ENCODE peak calls at places on chromosomes 5 and 9, in six cellular contexts. R is endothelial cell, L is GM20000, B is GM12864, X is AG10803, F is activated B cell treated with CpG ODN at 0.5 μM for 24 hours. I is an unnamed sample.

GRCh38 chr9:92592946-92593860 is 57.4 kb upstream of the ECM2 start:
- DNase-seq in R (no peak), L (no peak), B (no peak), X (peak), F (no peak), I (no peak)

GRCh38 chr9:133114886-133115603 is 6.0 kb downstream of the RALGDS start:
- DNase-seq in R (no peak), L (no peak), B (no peak), X (no peak), F (no peak), I (no peak)

GRCh38 chr5:88787856-88788255 is 95.1 kb downstream of the MEF2C start:
- DNase-seq in R (no peak), L (no peak), B (no peak), X (no peak), F (no peak), I (no peak)

GRCh38 chr9:78031271-78031825 is at the start of gene GNAQ:
- DNase-seq in R (peak), L (peak), B (no peak), X (no peak), F (no peak), I (peak)

GRCh38 chr5:163089233-163089632 is 348.2 kb upstream of the CCNG1 start:
- DNase-seq in R (no peak), L (no peak), B (no peak), X (no peak), F (no peak), I (no peak)

GRCh38 chr9:84111726-84112125 is 131.1 kb downstream of the RMI1 start:
- DNase-seq in R (no peak), L (no peak), B (no peak), X (no peak), F (no peak), I (no peak)

GRCh38 chr9:133726401-133727276 is 11.5 kb downstream of the SARDH start:
- DNase-seq in R (peak), L (peak), B (no peak), X (peak), F (peak), I (peak)

GRCh38 chr9:5631021-5631420 is 2.1 kb downstream of the RIC1 start:
- DNase-seq in R (no peak), L (no peak), B (no peak), X (peak), F (no peak), I (no peak)

GRCh38 chr9:132087438-132088030 is 7.9 kb upstream of the MED27 start:
- DNase-seq in R (no peak), L (no peak), B (no peak), X (no peak), F (no peak), I (no peak)

GRCh38 chr9:589723-590122 is 251.8 kb upstream of the DMRT1 start:
- DNase-seq in R (no peak), L (no peak), B (no peak), X (peak), F (no peak), I (no peak)

GRCh38 chr5:67792891-67793290 is 422.7 kb upstream of the PIK3R1 start:
- DNase-seq in R (no peak), L (no peak), B (no peak), X (peak), F (no peak), I (no peak)

GRCh38 chr5:37448941-37449340 is 69.8 kb downstream of the WDR70 start:
- DNase-seq in R (no peak), L (no peak), B (no peak), X (no peak), F (no peak), I (no peak)

GRCh38 chr9:129693741-129694140 is 28.3 kb downstream of the PRRX2 start:
- DNase-seq in R (no peak), L (no peak), B (no peak), X (no peak), F (no peak), I (no peak)

GRCh38 chr5:133969654-133970324 is 1.4 kb upstream of the C5orf15 start:
- DNase-seq in R (no peak), L (peak), B (no peak), X (no peak), F (no peak), I (peak)

GRCh38 chr9:112112941-112113399 is 62.1 kb downstream of the SUSD1 start:
- DNase-seq in R (no peak), L (peak), B (no peak), X (peak), F (no peak), I (peak)

GRCh38 chr9:129646654-129647053 is 4.7 kb upstream of the ASB6 start:
- DNase-seq in R (no peak), L (no peak), B (no peak), X (no peak), F (no peak), I (no peak)

GRCh38 chr9:17843236-17843635 is 264.4 kb downstream of the SH3GL2 start:
- DNase-seq in R (no peak), L (no peak), B (no peak), X (no peak), F (no peak), I (no peak)

GRCh38 chr9:17833846-17834245 is 255.0 kb downstream of the SH3GL2 start:
- DNase-seq in R (no peak), L (no peak), B (no peak), X (no peak), F (no peak), I (no peak)

GRCh38 chr9:17839744-17840143 is 260.9 kb downstream of the SH3GL2 start:
- DNase-seq in R (no peak), L (no peak), B (no peak), X (no peak), F (no peak), I (no peak)

GRCh38 chr9:17832812-17833211 is 253.9 kb downstream of the SH3GL2 start:
- DNase-seq in R (no peak), L (no peak), B (no peak), X (no peak), F (no peak), I (no peak)

GRCh38 chr9:17837931-17838330 is 259.1 kb downstream of the SH3GL2 start:
- DNase-seq in R (no peak), L (no peak), B (no peak), X (no peak), F (no peak), I (no peak)
- TF ChIP-seq CTCF in R (no peak), L (no peak), B (no peak), X (peak), F (no peak), I (no peak)

GRCh38 chr9:105223544-105224140 is 20.8 kb upstream of the SLC44A1 start:
- DNase-seq in R (no peak), L (no peak), B (no peak), X (no peak), F (no peak), I (no peak)

DNA sequence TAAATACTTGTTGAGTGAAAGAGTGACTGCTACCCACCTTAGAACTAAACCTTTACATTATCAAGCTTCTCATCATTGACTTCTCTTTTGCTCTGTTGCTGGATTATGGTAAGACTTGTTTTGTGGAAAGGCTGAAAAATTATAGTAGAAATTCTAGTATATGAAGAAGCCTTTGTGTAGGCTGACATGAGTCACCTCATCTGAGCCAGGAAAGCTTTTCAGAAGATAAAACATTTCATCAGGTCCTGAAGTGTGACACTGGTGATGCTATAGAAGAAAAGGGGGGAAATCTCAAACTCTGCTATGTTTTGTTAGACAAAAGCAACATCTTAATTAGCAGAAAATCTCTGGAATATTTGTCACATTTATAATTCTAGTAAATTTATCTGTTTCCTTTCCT is 18.4 kb upstream of the SLC44A1 start:
- DNase-seq in R (no peak), L (no peak), B (no peak), X (no peak), F (no peak), I (no peak)
- TF ChIP-seq CTCF in R (no peak), L (no peak), B (no peak), X (no peak), F (no peak), I (no peak)

GRCh38 chr5:142748132-142748531 is 22.0 kb upstream of the ARHGAP26 start:
- DNase-seq in R (no peak), L (no peak), B (no peak), X (peak), F (no peak), I (no peak)

GRCh38 chr5:142749321-142749720 is 20.9 kb upstream of the ARHGAP26 start:
- DNase-seq in R (no peak), L (no peak), B (no peak), X (peak), F (no peak), I (no peak)

GRCh38 chr5:142747034-142747433 is 23.1 kb upstream of the ARHGAP26 start:
- DNase-seq in R (no peak), L (no peak), B (no peak), X (peak), F (no peak), I (no peak)

GRCh38 chr5:142746532-142746931 is 23.6 kb upstream of the ARHGAP26 start:
- DNase-seq in R (no peak), L (no peak), B (no peak), X (no peak), F (no peak), I (no peak)

DNA sequence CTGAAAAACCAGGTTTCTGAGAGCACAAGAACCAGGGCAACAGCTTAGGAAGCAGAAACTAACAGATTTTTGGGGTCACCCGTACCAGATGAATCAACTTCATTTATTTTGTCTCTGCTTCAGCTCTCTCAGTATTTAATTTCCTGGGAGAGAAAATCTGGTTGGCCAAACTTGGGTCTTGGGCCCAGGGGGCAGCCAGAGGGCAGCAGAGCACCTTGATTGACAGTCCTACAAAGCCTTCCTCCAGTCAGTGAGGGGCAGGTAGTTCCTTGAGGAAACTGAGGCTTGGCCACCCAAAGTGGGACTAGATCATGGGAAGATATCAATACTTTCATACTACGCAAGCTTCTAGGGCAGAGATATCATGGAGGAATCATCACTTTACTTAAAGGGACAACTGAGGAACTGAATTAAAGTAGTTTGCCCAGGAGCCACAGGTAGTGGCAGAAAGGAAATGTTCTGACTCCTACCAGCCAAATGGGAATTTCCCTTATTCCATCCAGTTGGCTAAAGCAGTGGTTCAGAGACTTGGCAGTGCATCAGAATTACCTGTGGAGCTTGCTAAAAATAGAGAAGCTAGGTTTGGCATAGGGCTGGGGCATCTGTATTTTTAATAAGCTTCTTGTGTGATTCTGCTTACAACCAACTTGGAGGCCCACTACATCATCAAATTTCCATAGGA is 21.5 kb upstream of the ARHGAP26 start:
- DNase-seq in R (no peak), L (peak), B (no peak), X (no peak), F (peak), I (peak)
- TF ChIP-seq CTCF in R (no peak), L (peak), B (peak), X (peak), F (peak), I (peak)

GRCh38 chr9:75027187-75028107 is 646 bp downstream of the CARNMT1 start:
- DNase-seq in R (peak), L (peak), B (peak), X (peak), F (no peak), I (peak)
- TF ChIP-seq CTCF in R (peak), L (peak), B (no peak), X (no peak), F (no peak), I (no peak)

GRCh38 chr9:89740722-89741121 is 135.9 kb downstream of the GADD45G start:
- DNase-seq in R (no peak), L (peak), B (no peak), X (no peak), F (no peak), I (peak)
- TF ChIP-seq CTCF in R (no peak), L (no peak), B (no peak), X (no peak), F (no peak), I (peak)

DNA sequence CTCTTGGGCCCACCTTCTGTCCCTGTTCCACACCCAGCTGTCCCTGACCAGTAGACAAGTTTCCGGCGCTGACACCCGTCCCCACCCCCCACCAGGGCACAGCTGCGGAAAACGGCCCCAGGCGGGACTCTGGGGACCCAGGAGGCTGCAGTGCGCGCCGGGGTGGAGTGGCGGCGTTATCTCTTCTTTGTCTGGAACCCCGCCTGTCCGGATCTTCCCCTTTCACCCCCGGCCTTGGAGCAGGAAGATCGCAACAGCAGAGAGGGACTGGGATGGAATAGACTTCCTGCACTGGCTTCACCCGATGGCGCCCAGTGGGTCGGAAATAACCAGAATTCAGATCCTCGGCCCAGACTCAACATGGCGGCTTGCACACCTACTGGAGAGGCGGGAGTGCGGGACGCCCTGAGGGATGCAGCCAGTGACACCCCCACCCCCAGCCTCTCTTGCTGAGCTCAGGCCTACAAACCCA is 4.7 kb downstream of the PAX5 start:
- DNase-seq in R (no peak), L (peak), B (no peak), X (no peak), F (peak), I (peak)
- TF ChIP-seq CTCF in R (no peak), L (peak), B (peak), X (no peak), F (no peak), I (peak)

GRCh38 chr5:62590396-62590795 is 11.8 kb downstream of the LRRC70 start:
- DNase-seq in R (no peak), L (no peak), B (no peak), X (no peak), F (no peak), I (no peak)

GRCh38 chr5:62587737-62588136 is 9.1 kb downstream of the LRRC70 start:
- DNase-seq in R (no peak), L (no peak), B (no peak), X (peak), F (no peak), I (no peak)

GRCh38 chr5:62592558-62592957 is 13.9 kb downstream of the LRRC70 start:
- DNase-seq in R (no peak), L (no peak), B (no peak), X (no peak), F (no peak), I (no peak)

GRCh38 chr5:62588668-62589067 is 10.0 kb downstream of the LRRC70 start:
- DNase-seq in R (no peak), L (no peak), B (no peak), X (no peak), F (no peak), I (no peak)

DNA sequence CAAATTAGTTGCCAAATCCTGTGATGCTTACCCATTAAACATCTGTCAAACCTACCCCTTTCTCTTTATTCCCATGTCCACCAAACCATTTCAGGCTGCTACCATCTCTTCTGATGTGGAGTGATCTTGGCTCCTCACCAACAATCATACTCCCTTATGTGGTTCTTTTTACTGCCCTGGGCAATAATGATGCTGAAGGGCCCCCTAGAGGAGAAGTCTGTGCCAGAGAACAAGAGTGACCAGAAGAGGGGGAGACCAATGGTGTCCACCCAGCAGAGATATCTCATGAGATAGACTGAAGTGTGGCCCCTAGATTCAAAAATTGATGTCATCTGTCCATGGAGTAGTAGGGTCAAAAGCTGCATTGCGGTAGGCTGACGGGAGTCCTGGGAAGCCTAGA is 10.9 kb downstream of the LRRC70 start:
- DNase-seq in R (no peak), L (no peak), B (no peak), X (no peak), F (no peak), I (no peak)
- TF ChIP-seq CTCF in R (no peak), L (no peak), B (no peak), X (no peak), F (no peak), I (no peak)

GRCh38 chr9:90727498-90727897 is 74.1 kb upstream of the SYK start:
- DNase-seq in R (no peak), L (no peak), B (no peak), X (no peak), F (no peak), I (no peak)

GRCh38 chr9:90724112-90724511 is 77.5 kb upstream of the SYK start:
- DNase-seq in R (no peak), L (no peak), B (no peak), X (no peak), F (no peak), I (no peak)

GRCh38 chr9:90724880-90725279 is 76.7 kb upstream of the SYK start:
- DNase-seq in R (no peak), L (no peak), B (no peak), X (no peak), F (no peak), I (no peak)

GRCh38 chr9:90729351-90729750 is 72.3 kb upstream of the SYK start:
- DNase-seq in R (no peak), L (no peak), B (no peak), X (no peak), F (no peak), I (no peak)

GRCh38 chr9:90726215-90726614 is 75.4 kb upstream of the SYK start:
- DNase-seq in R (no peak), L (no peak), B (no peak), X (no peak), F (no peak), I (no peak)
- TF ChIP-seq CTCF in R (peak), L (peak), B (peak), X (no peak), F (no peak), I (no peak)

GRCh38 chr5:52961238-52961637 is 27.9 kb upstream of the ITGA2 start:
- DNase-seq in R (no peak), L (no peak), B (no peak), X (peak), F (no peak), I (no peak)

GRCh38 chr5:52963636-52964035 is 25.5 kb upstream of the ITGA2 start:
- DNase-seq in R (no peak), L (no peak), B (no peak), X (no peak), F (no peak), I (no peak)

DNA sequence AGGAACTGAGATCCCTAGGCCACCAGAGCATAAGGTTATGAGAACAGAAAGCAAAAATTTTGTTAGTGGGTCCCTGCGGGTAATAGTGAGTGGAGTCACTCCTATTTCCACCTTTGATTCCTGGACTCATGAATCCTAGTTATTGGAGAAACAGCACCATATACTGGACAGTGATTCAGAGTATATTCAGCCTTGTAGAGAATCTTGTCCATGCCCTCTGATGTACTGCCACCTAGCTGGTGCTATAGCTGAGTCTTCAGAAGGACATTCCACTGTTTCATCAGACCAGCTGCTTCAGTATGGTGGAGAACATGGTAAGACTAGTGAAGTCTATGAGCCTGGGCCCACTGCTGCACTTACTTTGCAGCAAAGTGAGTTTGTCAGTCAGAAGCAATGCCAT is 25.0 kb upstream of the ITGA2 start:
- DNase-seq in R (no peak), L (no peak), B (no peak), X (no peak), F (no peak), I (no peak)
- TF ChIP-seq CTCF in R (no peak), L (no peak), B (no peak), X (no peak), F (no peak), I (no peak)

I was measured in GM10248.